ENCODE peak calls at places on chromosomes 11 and 22, in nine cellular contexts. K is EL; N is A549; S is HTR-8/SVneo; Y is AML-193; D is tibial nerve; H is mammary epithelial cell; M is GM13977; E is stimulated activated CD8-positive, alpha-beta memory T cell treated with anti-CD3 and anti-CD28 coated beads, Interleukin-15, amount 100 ng/mL, for 4 hours. R is an unnamed sample.

GRCh38 chr22:45968751-45969413 is 8.1 kb downstream of the WNT7B start:
- DNase-seq in K (peak), N (no peak), S (peak), Y (no peak), D (no peak), H (peak), M (no peak), E (no peak), R (no peak)

GRCh38 chr11:7793233-7793632 is 3.5 kb downstream of the OR5P2 start:
- DNase-seq in K (no peak), N (no peak), S (no peak), Y (no peak), D (no peak), H (no peak), M (no peak), E (no peak), R (no peak)

GRCh38 chr11:78688460-78688859 is 113.8 kb upstream of the NARS2 start:
- DNase-seq in K (no peak), N (no peak), S (no peak), Y (no peak), D (no peak), H (peak), M (no peak), E (no peak), R (no peak)

GRCh38 chr11:120235024-120235628 is 4.8 kb upstream of the POU2F3 start:
- DNase-seq in K (no peak), N (peak), S (peak), Y (no peak), D (no peak), H (peak), M (peak), E (no peak), R (peak)

GRCh38 chr11:27672836-27673464 is 27.3 kb downstream of the BDNF start:
- DNase-seq in K (peak), N (peak), S (no peak), Y (no peak), D (no peak), H (peak), M (no peak), E (no peak), R (peak)

GRCh38 chr11:126607776-126608625 is 252.5 kb downstream of the ST3GAL4 start:
- DNase-seq in K (no peak), N (no peak), S (no peak), Y (no peak), D (no peak), H (no peak), M (no peak), E (no peak), R (peak)

GRCh38 chr11:14750911-14751310 is 107.3 kb downstream of the PDE3B start:
- DNase-seq in K (no peak), N (no peak), S (no peak), Y (no peak), D (no peak), H (no peak), M (no peak), E (no peak), R (no peak)

GRCh38 chr11:69813839-69814238 is 5.4 kb downstream of the FGF3 start:
- DNase-seq in K (no peak), N (no peak), S (no peak), Y (no peak), D (no peak), H (no peak), M (no peak), E (no peak), R (no peak)

GRCh38 chr11:45166604-45166897 is 20.1 kb downstream of the PRDM11 start:
- DNase-seq in K (no peak), N (no peak), S (no peak), Y (no peak), D (no peak), H (no peak), M (no peak), E (no peak), R (no peak)

GRCh38 chr11:12164061-12165014 is 53.9 kb downstream of the MICAL2 start:
- DNase-seq in K (peak), N (peak), S (no peak), Y (no peak), D (no peak), H (peak), M (no peak), E (no peak), R (no peak)

GRCh38 chr11:14902650-14903350 is 10.8 kb upstream of the CYP2R1 start:
- DNase-seq in K (peak), N (no peak), S (no peak), Y (no peak), D (no peak), H (peak), M (no peak), E (no peak), R (no peak)

GRCh38 chr11:110435780-110436717 is 6.3 kb downstream of the FDX1 start:
- DNase-seq in K (no peak), N (no peak), S (no peak), Y (no peak), D (no peak), H (peak), M (no peak), E (no peak), R (no peak)

GRCh38 chr11:128929991-128930390 is 12.7 kb downstream of the TP53AIP1 start:
- DNase-seq in K (peak), N (no peak), S (peak), Y (no peak), D (no peak), H (no peak), M (no peak), E (no peak), R (no peak)

GRCh38 chr11:116984186-116984585 is 114.0 kb downstream of the SIK3 start:
- DNase-seq in K (peak), N (no peak), S (peak), Y (no peak), D (no peak), H (peak), M (no peak), E (no peak), R (no peak)

GRCh38 chr22:24426436-24426835 is 963 bp upstream of the ADORA2A start:
- DNase-seq in K (no peak), N (no peak), S (no peak), Y (no peak), D (no peak), H (no peak), M (no peak), E (no peak), R (no peak)

GRCh38 chr11:112175596-112175947 is 260 bp downstream of the BCO2 start:
- DNase-seq in K (no peak), N (no peak), S (no peak), Y (no peak), D (no peak), H (no peak), M (no peak), E (no peak), R (no peak)

GRCh38 chr22:45309422-45310227 is at the start of gene FAM118A:
- DNase-seq in K (peak), N (peak), S (peak), Y (peak), D (peak), H (peak), M (peak), E (peak), R (peak)

GRCh38 chr11:112963368-112963955 is 2.2 kb downstream of the NCAM1 start:
- DNase-seq in K (no peak), N (no peak), S (no peak), Y (peak), D (no peak), H (no peak), M (no peak), E (no peak), R (peak)

GRCh38 chr11:57474017-57474750 is 13.9 kb downstream of the RTN4RL2 start:
- DNase-seq in K (no peak), N (no peak), S (no peak), Y (peak), D (no peak), H (no peak), M (no peak), E (no peak), R (no peak)

GRCh38 chr11:120663142-120663541 is 151.6 kb downstream of the GRIK4 start:
- DNase-seq in K (no peak), N (no peak), S (no peak), Y (no peak), D (no peak), H (no peak), M (no peak), E (no peak), R (no peak)

R was measured in NCI-H1436.